ENCODE peak calls at places on chromosomes 4 and X, in four cellular contexts. E is A549, V is IMR-90, I is HepG2. M is an unnamed sample.

GRCh38 chr4:83440899-83441298 is 14.7 kb downstream of the HELQ start:
- DNase-seq in E (no peak), I (no peak), V (no peak), M (no peak)

GRCh38 chr4:73589261-73589847 is 30.9 kb downstream of the RASSF6 start:
- DNase-seq in I (no peak), V (peak), E (no peak), M (no peak)

GRCh38 chr4:42488114-42488513 is 90.8 kb downstream of the SHISA3 start:
- DNase-seq in E (no peak), I (no peak), V (no peak), M (no peak)

GRCh38 chr4:153207561-153207960 is 3.3 kb downstream of the TRIM2 start:
- DNase-seq in E (peak), I (peak), V (peak), M (peak)

GRCh38 chr4:55754754-55755350 is 64.7 kb upstream of the EXOC1L start:
- DNase-seq in I (no peak), E (no peak), V (peak), M (no peak)

GRCh38 chr4:172892300-172892699 is 276.3 kb upstream of the GALNT7 start:
- DNase-seq in E (no peak), V (peak), I (no peak), M (peak)

GRCh38 chr4:152369203-152369902 is 166.5 kb downstream of the FBXW7 start:
- DNase-seq in E (no peak), V (no peak), I (no peak), M (no peak)

GRCh38 chrX:55996649-55997048 is 235.5 kb upstream of the KLF8 start:
- DNase-seq in I (no peak), V (no peak), E (no peak), M (no peak)

GRCh38 chrX:120310861-120311631 is at the start of gene TMEM255A:
- DNase-seq in I (no peak), E (no peak), V (no peak), M (no peak)

GRCh38 chr4:121233982-121234381 is 69.9 kb upstream of the TNIP3 start:
- DNase-seq in I (no peak), V (no peak), E (no peak), M (no peak)

GRCh38 chr4:53674891-53675290 is 83.6 kb upstream of the LNX1 start:
- DNase-seq in V (no peak), E (no peak), I (no peak), M (no peak)

GRCh38 chrX:29308726-29309125 is 721.5 kb downstream of the IL1RAPL1 start:
- DNase-seq in I (no peak), E (no peak), V (no peak), M (no peak)

GRCh38 chrX:22968494-22968893 is 31.3 kb upstream of the DDX53 start:
- DNase-seq in V (no peak), E (no peak), I (no peak), M (no peak)

GRCh38 chr4:182286035-182286434 is 42.8 kb downstream of the TENM3 start:
- DNase-seq in I (no peak), V (peak), E (no peak), M (no peak)

GRCh38 chr4:169900241-169900845 is 125.9 kb downstream of the MFAP3L start:
- DNase-seq in I (no peak), V (no peak), E (no peak), M (no peak)

GRCh38 chrX:49271341-49271740 is 1.7 kb downstream of the PPP1R3F start:
- DNase-seq in I (no peak), V (no peak), E (no peak), M (no peak)

GRCh38 chr4:2243682-2244380 is 1.9 kb upstream of the HAUS3 start:
- DNase-seq in I (peak), E (peak), V (peak), M (peak)
- TF ChIP-seq MAZ in I (no peak), E (no peak), V (no peak), M (no peak)

GRCh38 chrX:40094900-40095587 is 2.7 kb downstream of the BCOR start:
- DNase-seq in E (no peak), V (no peak), I (no peak), M (no peak)

GRCh38 chrX:40095588-40096394 is 2.0 kb downstream of the BCOR start:
- DNase-seq in I (no peak), V (no peak), E (no peak), M (no peak)

GRCh38 chrX:40093586-40093985 is 4.2 kb downstream of the BCOR start:
- DNase-seq in V (no peak), I (no peak), E (no peak), M (no peak)

GRCh38 chrX:40092808-40093435 is 4.8 kb downstream of the BCOR start:
- DNase-seq in V (no peak), E (no peak), I (no peak), M (no peak)

GRCh38 chrX:40094041-40094899 is 3.5 kb downstream of the BCOR start:
- DNase-seq in E (no peak), I (no peak), V (peak), M (no peak)
- TF ChIP-seq MAZ in E (no peak), I (no peak), V (no peak), M (no peak)

DNA sequence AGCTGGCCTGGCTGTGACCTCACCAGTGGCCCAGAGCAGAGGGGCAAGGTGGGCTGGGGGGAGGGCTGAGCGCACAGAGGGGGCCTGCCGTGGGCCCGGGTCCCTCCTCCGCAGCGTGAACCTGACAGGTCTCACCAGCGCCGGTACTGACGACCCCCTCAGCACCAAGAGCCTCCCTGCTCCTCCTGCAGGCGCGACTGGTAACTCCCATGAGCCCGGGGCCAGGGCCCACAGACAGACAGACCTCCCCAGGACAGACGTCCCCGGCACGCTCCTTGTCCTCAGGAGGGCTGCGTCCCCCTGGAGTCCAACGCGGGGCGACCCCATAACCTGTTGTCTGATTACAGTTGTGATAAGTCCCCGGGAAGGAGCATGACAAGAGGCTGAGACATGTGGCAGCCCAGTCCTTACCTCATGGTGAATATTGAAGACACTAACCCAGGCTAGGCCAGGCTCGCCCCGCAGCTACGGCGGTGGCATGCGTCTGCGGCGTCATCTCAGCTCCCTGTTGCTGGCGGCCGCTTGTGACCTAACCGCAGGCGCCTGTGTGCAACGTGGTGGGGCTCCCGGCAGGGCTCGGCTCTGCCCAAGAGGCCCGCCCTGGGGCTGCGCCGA is 8.5 kb downstream of the AKAP17A start:
- DNase-seq in V (no peak), E (no peak), I (no peak), M (no peak)
- TF ChIP-seq MAZ in V (no peak), E (no peak), I (no peak), M (no peak)

DNA sequence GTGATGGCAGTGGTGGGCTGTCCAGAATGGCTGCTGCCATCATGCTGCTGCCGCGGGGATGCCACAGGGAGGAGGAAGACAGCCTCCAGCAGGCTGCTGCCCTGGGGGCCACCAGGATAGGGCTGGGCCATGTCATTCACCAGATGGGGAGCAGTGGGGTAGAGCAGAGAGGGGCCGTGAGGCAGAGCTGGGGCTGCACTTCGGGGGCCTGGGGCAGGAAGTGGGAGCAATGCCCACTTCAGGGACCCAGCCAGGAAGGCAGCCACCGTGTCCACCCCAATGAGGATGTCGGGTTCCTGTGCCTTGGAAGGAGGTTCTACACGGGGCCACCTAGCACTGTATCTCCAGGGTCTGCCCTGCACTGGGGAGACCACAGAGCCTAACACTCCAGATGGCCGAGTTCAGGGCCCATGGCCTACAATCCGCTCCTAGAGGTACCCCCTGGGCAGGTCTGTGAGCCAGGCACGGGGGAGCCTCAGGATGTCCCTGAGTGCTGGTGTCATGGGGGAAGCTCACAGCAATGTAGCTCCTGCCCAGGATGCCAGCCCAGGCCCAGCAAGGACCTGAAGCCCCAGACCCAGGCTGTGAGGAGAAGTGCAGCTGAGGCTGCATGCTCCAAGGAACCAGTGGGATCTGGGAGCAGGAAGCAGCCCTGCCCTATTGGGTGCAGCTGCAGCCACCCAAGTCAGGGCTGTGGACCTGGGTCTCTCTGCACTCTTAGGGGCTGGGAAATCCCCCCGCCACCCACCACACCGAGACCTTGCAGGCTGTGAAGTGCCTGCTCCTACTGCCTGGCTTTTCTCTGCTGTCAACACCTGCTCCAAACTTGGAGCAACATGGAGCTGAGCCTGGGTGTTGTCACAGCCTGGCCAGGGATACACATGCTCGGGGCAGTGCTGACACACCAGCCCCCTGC is 140.3 kb downstream of the PDHA2 start:
- DNase-seq in E (no peak), V (no peak), I (no peak), M (no peak)
- TF ChIP-seq MAZ in E (no peak), V (no peak), I (no peak), M (no peak)

GRCh38 chr4:77651820-77652219 is 46.2 kb downstream of the CXCL13 start:
- DNase-seq in V (no peak), I (no peak), E (no peak), M (no peak)
- TF ChIP-seq MAZ in V (no peak), I (no peak), E (no peak), M (no peak)

GRCh38 chr4:75015627-75016026 is 82.7 kb downstream of the PARM1 start:
- DNase-seq in V (no peak), E (no peak), I (no peak), M (no peak)
- TF ChIP-seq MAZ in V (no peak), E (no peak), I (no peak), M (no peak)

GRCh38 chrX:123217728-123218127 is 33.6 kb downstream of the GRIA3 start:
- DNase-seq in E (no peak), I (no peak), V (no peak), M (no peak)

GRCh38 chrX:123223409-123223808 is 39.3 kb downstream of the GRIA3 start:
- DNase-seq in V (no peak), E (no peak), I (no peak), M (no peak)

GRCh38 chrX:123222920-123223319 is 38.8 kb downstream of the GRIA3 start:
- DNase-seq in E (no peak), V (no peak), I (no peak), M (no peak)

GRCh38 chrX:123217077-123217476 is 33.0 kb downstream of the GRIA3 start:
- DNase-seq in E (no peak), I (no peak), V (no peak), M (peak)

DNA sequence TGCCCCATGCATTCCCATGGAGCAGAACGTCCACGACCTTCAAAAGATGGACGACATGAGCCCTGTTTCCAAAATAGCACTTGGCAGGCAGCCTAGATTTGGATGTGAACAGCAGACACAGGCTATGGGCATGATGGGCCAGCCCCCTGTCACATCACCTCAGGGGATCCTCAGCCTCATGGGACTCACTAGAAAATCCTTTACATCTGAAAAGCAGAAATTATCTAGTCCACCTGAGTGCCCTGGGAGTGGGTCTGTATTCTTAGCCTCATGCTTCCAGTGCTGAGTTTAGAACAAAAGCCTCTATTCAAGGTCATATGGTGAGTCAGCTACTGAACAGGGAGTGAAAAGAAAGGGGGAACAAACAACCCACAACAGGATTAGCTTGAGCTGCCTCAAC is 35.8 kb downstream of the GRIA3 start:
- DNase-seq in E (no peak), V (no peak), I (peak), M (peak)
- TF ChIP-seq MAZ in E (no peak), V (no peak), I (no peak), M (no peak)

DNA sequence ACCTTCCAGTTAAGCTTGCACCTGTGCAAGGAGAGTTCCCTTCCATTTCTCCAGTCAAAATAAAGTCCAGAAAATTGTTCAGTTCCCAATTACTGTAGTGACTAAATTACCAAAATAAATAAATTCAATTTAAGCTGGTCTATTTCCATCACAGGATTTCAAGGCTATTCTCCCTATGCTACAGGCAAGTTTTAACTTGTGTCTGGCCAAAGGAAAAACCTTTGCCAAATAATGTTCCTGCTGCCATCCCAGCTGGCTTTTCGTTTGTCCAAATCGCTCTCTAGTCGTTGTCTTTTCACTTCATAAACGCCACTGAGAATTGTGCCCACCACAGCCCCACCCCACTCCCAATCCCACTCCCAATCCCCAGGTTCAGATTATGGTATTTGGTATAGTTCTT is 2.4 kb downstream of the KCTD8 start:
- DNase-seq in E (no peak), V (no peak), I (no peak), M (no peak)
- TF ChIP-seq MAZ in E (no peak), V (no peak), I (no peak), M (no peak)

GRCh38 chr4:183959349-183959748 is 54.2 kb downstream of the STOX2 start:
- DNase-seq in E (no peak), V (no peak), I (no peak), M (no peak)

GRCh38 chr4:183960912-183961569 is 55.9 kb downstream of the STOX2 start:
- DNase-seq in E (no peak), V (no peak), I (no peak), M (no peak)

GRCh38 chr4:183950536-183950935 is 45.4 kb downstream of the STOX2 start:
- DNase-seq in I (no peak), E (no peak), V (no peak), M (no peak)

GRCh38 chr4:183960021-183960420 is 54.9 kb downstream of the STOX2 start:
- DNase-seq in V (peak), E (peak), I (no peak), M (peak)

GRCh38 chr4:183955666-183956065 is 50.6 kb downstream of the STOX2 start:
- DNase-seq in V (no peak), I (no peak), E (no peak), M (no peak)
- TF ChIP-seq MAZ in V (no peak), I (no peak), E (no peak), M (no peak)

M was measured in K562.